ENCODE peak calls at places on chromosomes 5 and 9, in six cellular contexts. W is HCT116, T is cardiac muscle cell, V is A549, A is AG04450, L is Calu3. J is an unnamed sample.

GRCh38 chr9:113446323-113446740 is 17.2 kb upstream of the RGS3 start:
- DNase-seq in T (peak), W (peak), L (no peak), V (peak), A (no peak), J (peak)

GRCh38 chr9:107368696-107369095 is 85.6 kb downstream of the RAD23B start:
- DNase-seq in A (no peak), T (no peak), W (no peak), L (no peak), V (no peak), J (no peak)

GRCh38 chr9:22216730-22217160 is 207.6 kb upstream of the CDKN2B start:
- DNase-seq in W (peak), A (no peak), V (no peak), L (no peak), T (no peak), J (peak)

GRCh38 chr5:94031631-94032030 is 290.2 kb upstream of the POU5F2 start:
- DNase-seq in A (no peak), T (no peak), L (no peak), V (no peak), W (no peak), J (peak)

GRCh38 chr5:100560860-100561259 is 25.7 kb downstream of the FAM174A start:
- DNase-seq in T (no peak), W (no peak), V (no peak), L (no peak), A (no peak), J (peak)

GRCh38 chr5:142184939-142185526 is 76.5 kb downstream of the NDFIP1 start:
- DNase-seq in W (no peak), V (no peak), T (no peak), A (no peak), L (no peak), J (no peak)

GRCh38 chr5:72288923-72289322 is 31.1 kb downstream of the MRPS27 start:
- DNase-seq in V (no peak), A (no peak), W (no peak), T (peak), L (no peak), J (no peak)

GRCh38 chr9:74521009-74521408 is 23.9 kb downstream of the RORB start:
- DNase-seq in A (no peak), V (no peak), T (no peak), W (no peak), L (no peak), J (peak)

GRCh38 chr5:65356274-65356673 is 125.4 kb downstream of the ADAMTS6 start:
- DNase-seq in V (no peak), L (no peak), W (no peak), A (no peak), T (no peak), J (no peak)

GRCh38 chr5:81854915-81855314 is 104.0 kb upstream of the SSBP2 start:
- DNase-seq in T (no peak), W (no peak), A (no peak), V (no peak), L (no peak), J (no peak)

GRCh38 chr9:91567642-91568274 is 144.1 kb upstream of the NFIL3 start:
- DNase-seq in W (no peak), T (peak), L (no peak), A (no peak), V (no peak), J (no peak)

GRCh38 chr9:14710804-14711203 is 11.7 kb downstream of the CER1 start:
- DNase-seq in A (no peak), L (no peak), V (no peak), W (no peak), T (no peak), J (peak)

GRCh38 chr5:59842999-59843398 is 50.5 kb downstream of the PDE4D start:
- DNase-seq in A (no peak), W (no peak), L (no peak), T (no peak), V (no peak), J (peak)

GRCh38 chr5:38551020-38552017 is 5.1 kb downstream of the LIFR start:
- DNase-seq in T (peak), V (peak), W (peak), L (peak), A (peak), J (peak)

GRCh38 chr5:76104027-76104426 is 20.8 kb downstream of the SV2C start:
- DNase-seq in L (peak), W (no peak), A (no peak), T (peak), V (no peak), J (no peak)

GRCh38 chr9:123365287-123365880 is 9.4 kb downstream of the CRB2 start:
- DNase-seq in V (no peak), T (no peak), A (no peak), W (no peak), L (no peak), J (no peak)

GRCh38 chr5:17241635-17242034 is 24.2 kb downstream of the BASP1 start:
- DNase-seq in A (no peak), V (no peak), T (no peak), L (no peak), W (no peak), J (no peak)

GRCh38 chr5:135217669-135218485 is 181.2 kb downstream of the MACROH2A1 start:
- DNase-seq in T (no peak), L (no peak), A (no peak), V (peak), W (no peak), J (no peak)

GRCh38 chr5:88940712-88941111 is 57.7 kb upstream of the MEF2C start:
- DNase-seq in A (no peak), L (no peak), T (no peak), V (no peak), W (no peak), J (no peak)

GRCh38 chr9:109843651-109844050 is 63.7 kb downstream of the PALM2AKAP2 start:
- DNase-seq in T (peak), W (no peak), V (no peak), L (no peak), A (no peak), J (peak)

GRCh38 chr5:64166201-64166959 is 737 bp downstream of the RNF180 start:
- DNase-seq in L (no peak), A (no peak), V (peak), T (peak), W (no peak), J (no peak)

GRCh38 chr5:23466401-23466886 is 41.0 kb upstream of the PRDM9 start:
- DNase-seq in V (peak), A (no peak), L (peak), W (no peak), T (no peak), J (peak)

GRCh38 chr9:15856591-15856990 is 303.7 kb downstream of the CCDC171 start:
- DNase-seq in T (no peak), A (peak), L (no peak), W (no peak), V (no peak), J (peak)

GRCh38 chr5:145449794-145450193 is 385.3 kb downstream of the PRELID2 start:
- DNase-seq in A (no peak), W (no peak), V (no peak), T (no peak), L (no peak), J (no peak)
- TF ChIP-seq CTCF in A (no peak), W (no peak), V (no peak), T (no peak), L (no peak), J (no peak)

GRCh38 chr9:13688990-13689600 is 409.6 kb upstream of the MPDZ start:
- DNase-seq in W (no peak), A (no peak), T (peak), L (peak), V (no peak), J (peak)
- TF ChIP-seq CTCF in W (no peak), A (peak), T (peak), L (no peak), V (peak), J (peak)

GRCh38 chr5:129547137-129547536 is 87.0 kb downstream of the ADAMTS19 start:
- DNase-seq in W (no peak), V (no peak), T (no peak), A (no peak), L (no peak), J (no peak)

DNA sequence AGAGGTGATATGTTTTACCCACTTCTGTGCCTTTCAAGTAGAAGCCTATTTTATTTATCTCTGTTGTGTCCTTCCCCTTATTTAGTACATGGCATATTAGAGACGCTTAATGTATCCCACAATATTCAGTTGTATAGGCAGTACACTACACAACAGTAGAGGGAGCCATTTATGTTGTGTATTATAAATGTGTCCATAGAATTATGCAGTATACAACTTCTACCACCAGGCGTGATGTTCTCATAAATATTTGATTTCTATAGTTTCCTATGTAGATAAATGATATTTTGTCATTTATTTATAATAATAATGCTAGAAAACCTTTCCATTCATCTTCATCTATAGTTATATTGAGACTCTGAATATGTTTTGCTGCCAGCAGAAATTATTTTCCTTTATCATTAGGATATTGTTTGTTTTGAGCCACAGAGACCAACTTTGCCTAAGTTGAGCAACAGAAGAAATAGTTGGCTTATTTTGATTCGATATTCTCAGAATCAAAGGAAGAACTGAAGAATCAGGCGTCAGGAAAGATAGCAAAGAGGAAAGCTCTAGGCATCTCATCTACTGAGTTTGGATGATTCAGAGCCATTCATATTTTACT is 81.7 kb downstream of the ADAMTS19 start:
- DNase-seq in W (peak), V (no peak), T (peak), L (peak), A (no peak), J (peak)
- TF ChIP-seq CTCF in W (peak), V (no peak), T (peak), L (peak), A (no peak), J (no peak)

DNA sequence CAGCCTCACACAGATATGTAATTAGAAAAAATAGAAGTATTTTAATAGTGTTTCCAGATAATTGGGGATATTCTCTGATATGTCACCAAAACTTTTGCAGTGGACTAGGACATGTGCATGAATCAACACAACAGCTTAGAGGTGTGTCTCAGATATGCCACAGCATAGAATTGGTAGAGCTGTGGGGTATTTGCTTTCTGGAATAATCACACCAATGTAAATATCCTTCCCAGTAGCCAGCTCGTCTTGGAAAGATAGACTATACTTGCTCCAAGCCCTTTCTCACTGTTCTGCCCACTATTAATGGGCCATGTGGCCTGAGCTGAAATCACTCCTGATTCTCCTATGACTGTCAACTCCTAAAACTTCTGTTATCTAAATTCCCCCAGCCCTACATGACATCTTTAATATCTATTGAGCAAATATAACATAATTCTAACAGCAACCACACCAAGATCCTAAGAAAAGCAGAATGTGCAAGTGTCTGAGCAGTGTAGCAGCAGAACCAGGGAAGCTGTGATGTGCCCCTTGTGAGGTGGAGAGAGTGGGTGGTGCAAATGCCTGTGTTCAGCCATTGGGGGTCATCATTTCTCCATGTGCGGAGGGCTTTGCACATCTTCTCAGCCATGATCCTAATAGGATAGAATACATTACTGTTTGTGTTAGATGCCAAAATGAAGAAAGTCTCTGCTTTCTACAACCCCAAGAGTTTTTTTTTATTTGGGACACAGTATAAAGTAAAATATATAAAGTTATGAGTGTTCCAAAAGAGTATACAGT is 65.0 kb downstream of the MELK start:
- DNase-seq in A (no peak), V (no peak), L (no peak), W (no peak), T (peak), J (no peak)
- TF ChIP-seq CTCF in A (no peak), V (no peak), L (no peak), W (no peak), T (peak), J (no peak)

DNA sequence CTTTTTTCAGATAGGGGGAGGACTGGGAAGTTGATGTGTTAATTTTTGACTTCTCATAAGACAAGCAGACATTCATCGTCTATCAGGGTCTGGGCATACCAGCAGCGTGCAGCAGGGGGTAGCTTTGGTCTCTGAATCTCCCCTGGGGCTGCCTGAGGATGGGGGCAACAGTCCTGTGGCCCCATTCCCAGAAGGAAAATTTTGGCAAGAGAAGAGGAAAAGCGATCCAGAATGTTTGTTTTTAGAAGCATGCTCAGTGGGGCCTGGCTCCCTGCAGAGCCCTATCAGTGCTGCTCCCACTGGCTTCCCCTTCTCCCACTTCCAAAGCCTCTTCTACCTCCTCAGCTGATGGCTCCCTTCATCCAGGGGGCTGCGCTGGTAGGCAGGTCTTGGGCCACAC is 194.8 kb upstream of the IL12B start:
- DNase-seq in A (no peak), L (no peak), V (no peak), W (no peak), T (no peak), J (peak)
- TF ChIP-seq CTCF in A (peak), L (no peak), V (peak), W (no peak), T (peak), J (no peak)